ENCODE peak calls at places on chromosomes 13 and 19, in nine cellular contexts. R is mucosa of descending colon; S is IMR-90; C is fibroblast of the conjunctiva; W is upper lobe of left lung; I is cardiac muscle cell; K is activated CD4-positive, alpha-beta T cell treated with anti-CD3 and anti-CD28 coated beads for 36 hours; V is naive B cell; Y is DMS153. Z is an unnamed sample.

GRCh38 chr19:17214531-17215124 is 529 bp upstream of the USE1 start:
- DNase-seq in R (peak; percentile 26), S (no peak), C (no peak), W (no peak), I (no peak), K (no peak), V (no peak), Y (no peak), Z (no peak)

GRCh38 chr19:5254944-5255343 is 85.7 kb downstream of the PTPRS start:
- DNase-seq in R (no peak), S (no peak), C (no peak), W (no peak), I (no peak), K (no peak), V (no peak), Y (no peak), Z (no peak)

GRCh38 chr19:7534531-7534980 is 961 bp upstream of the PNPLA6 start:
- DNase-seq in R (peak; percentile 62), S (peak; percentile 87), C (peak; percentile 41), W (peak; percentile 72), I (peak; percentile 66), K (peak; percentile 66), V (no peak), Y (no peak), Z (no peak)

GRCh38 chr19:33424181-33424580 is 50.7 kb downstream of the CEBPG start:
- DNase-seq in R (no peak), S (no peak), C (no peak), W (no peak), I (no peak), K (no peak), V (no peak), Y (no peak), Z (no peak)

GRCh38 chr13:27038323-27038722 is 133.3 kb downstream of the USP12 start:
- DNase-seq in R (no peak), S (peak; percentile 74), C (peak; percentile 43), W (no peak), I (no peak), K (no peak), V (no peak), Y (no peak), Z (no peak)

GRCh38 chr13:94169783-94170513 is 309.5 kb downstream of the DCT start:
- DNase-seq in R (no peak), S (no peak), C (no peak), W (no peak), I (no peak), K (no peak), V (no peak), Y (no peak), Z (no peak)

GRCh38 chr19:39335168-39335567 is 675 bp downstream of the GMFG start:
- DNase-seq in R (no peak), S (no peak), C (no peak), W (no peak), I (no peak), K (peak; percentile 61), V (no peak), Y (no peak), Z (no peak)

GRCh38 chr13:101450749-101451130 is 1.7 kb upstream of the ITGBL1 start:
- DNase-seq in R (no peak), S (no peak), C (no peak), W (no peak), I (no peak), K (no peak), V (no peak), Y (no peak), Z (no peak)

GRCh38 chr13:66405908-66406802 is 824.0 kb downstream of the PCDH9 start:
- DNase-seq in R (no peak), S (peak; percentile 65), C (peak; percentile 49), W (no peak), I (no peak), K (no peak), V (no peak), Y (no peak), Z (no peak)

GRCh38 chr19:1830978-1831377 is 17.3 kb downstream of the REXO1 start:
- DNase-seq in R (no peak), S (no peak), C (no peak), W (no peak), I (no peak), K (no peak), V (no peak), Y (no peak), Z (no peak)

GRCh38 chr13:29918845-29919244 is 68.4 kb upstream of the UBL3 start:
- DNase-seq in R (no peak), S (peak; percentile 92), C (no peak), W (no peak), I (no peak), K (no peak), V (no peak), Y (no peak), Z (no peak)

GRCh38 chr19:32404939-32405430 is 585 bp upstream of the DPY19L3 start:
- DNase-seq in R (peak; percentile 65), S (peak; percentile 26), C (peak; percentile 13), W (peak; percentile 63), I (peak; percentile 61), K (no peak), V (no peak), Y (no peak), Z (peak; percentile 21)

GRCh38 chr13:60311527-60311926 is 85.5 kb upstream of the TDRD3 start:
- DNase-seq in R (no peak), S (no peak), C (no peak), W (no peak), I (no peak), K (peak; percentile 17), V (no peak), Y (no peak), Z (no peak)

GRCh38 chr13:40558656-40559055 is 107.8 kb downstream of the FOXO1 start:
- DNase-seq in R (no peak), S (no peak), C (no peak), W (no peak), I (no peak), K (no peak), V (no peak), Y (no peak), Z (no peak)

GRCh38 chr13:79404361-79404760 is 1.7 kb downstream of the RBM26 start:
- DNase-seq in R (peak; percentile 19), S (no peak), C (no peak), W (no peak), I (no peak), K (no peak), V (no peak), Y (no peak), Z (no peak)

GRCh38 chr19:1488282-1488601 is 1.9 kb downstream of the PCSK4 start:
- DNase-seq in R (no peak), S (no peak), C (no peak), W (no peak), I (no peak), K (no peak), V (no peak), Y (no peak), Z (no peak)

GRCh38 chr19:33199441-33200265 is 5.5 kb downstream of the LRP3 start:
- DNase-seq in R (no peak), S (no peak), C (no peak), W (no peak), I (no peak), K (peak; percentile 23), V (no peak), Y (no peak), Z (no peak)

GRCh38 chr13:27953671-27954405 is 15.3 kb downstream of the CDX2 start:
- DNase-seq in R (peak; percentile 88), S (peak; percentile 55), C (peak; percentile 28), W (peak; percentile 70), I (peak; percentile 91), K (peak; percentile 84), V (peak; percentile 59), Y (peak; percentile 61), Z (no peak)

GRCh38 chr13:37414667-37415066 is 183.9 kb downstream of the POSTN start:
- DNase-seq in R (no peak), S (no peak), C (no peak), W (no peak), I (no peak), K (no peak), V (no peak), Y (no peak), Z (no peak)

GRCh38 chr19:41744850-41745249 is 10.5 kb upstream of the CEACAM6 start:
- DNase-seq in R (peak; percentile 84), S (no peak), C (no peak), W (no peak), I (no peak), K (no peak), V (peak; percentile 32), Y (peak; percentile 92), Z (no peak)

GRCh38 chr13:73200432-73200831 is 141.6 kb downstream of the KLF5 start:
- DNase-seq in R (no peak), S (peak; percentile 49), C (no peak), W (no peak), I (no peak), K (no peak), V (no peak), Y (no peak), Z (no peak)

GRCh38 chr19:14381689-14382474 is 638 bp downstream of the ADGRE5 start:
- DNase-seq in R (peak; percentile 78), S (peak; percentile 20), C (no peak), W (peak; percentile 77), I (no peak), K (peak; percentile 87), V (peak; percentile 79), Y (no peak), Z (no peak)